ENCODE peak calls at places on chromosome 4, in four cellular contexts. S is tibial artery, F is upper lobe of right lung, D is IMR-90. C is an unnamed sample.

GRCh38 chr4:174503079-174503724 is 19.1 kb downstream of the HPGD start:
- DNase-seq in S (no peak), F (no peak), D (no peak), C (peak; percentile 68)

GRCh38 chr4:187908079-187908501 is 87.5 kb upstream of the ZFP42 start:
- DNase-seq in S (no peak), F (no peak), D (peak; percentile 95), C (peak; percentile 76)

GRCh38 chr4:2816401-2816954 is 23.6 kb downstream of the SH3BP2 start:
- DNase-seq in S (no peak), F (no peak), D (no peak), C (no peak)

GRCh38 chr4:124903995-124904722 is 191.6 kb upstream of the ANKRD50 start:
- DNase-seq in S (no peak), F (no peak), D (peak; percentile 68), C (peak; percentile 29)

GRCh38 chr4:6294705-6295421 is 25.2 kb downstream of the WFS1 start:
- DNase-seq in S (no peak), F (no peak), D (no peak), C (peak; percentile 86)

GRCh38 chr4:145934434-145935047 is 4.1 kb downstream of the ZNF827 start:
- DNase-seq in S (no peak), F (no peak), D (no peak), C (no peak)

GRCh38 chr4:52641853-52642563 is 17.1 kb downstream of the USP46 start:
- DNase-seq in S (no peak), F (no peak), D (peak; percentile 79), C (peak; percentile 22)

GRCh38 chr4:113784497-113785254 is 23.1 kb upstream of the CAMK2D start:
- DNase-seq in S (no peak), F (no peak), D (peak; percentile 99), C (peak; percentile 73)

GRCh38 chr4:95304898-95305297 is 243.9 kb downstream of the UNC5C start:
- DNase-seq in S (no peak), F (no peak), D (peak; percentile 7), C (no peak)

GRCh38 chr4:99651811-99652545 is 5.7 kb downstream of the C4orf54 start:
- DNase-seq in S (no peak), F (peak; percentile 57), D (no peak), C (no peak)

GRCh38 chr4:150789864-150790263 is 207.9 kb downstream of the MAB21L2 start:
- DNase-seq in S (no peak), F (no peak), D (no peak), C (no peak)

GRCh38 chr4:103032575-103032974 is 13.1 kb upstream of the SLC9B1 start:
- DNase-seq in S (no peak), F (no peak), D (peak; percentile 32), C (no peak)

GRCh38 chr4:152289963-152290362 is 245.9 kb downstream of the FBXW7 start:
- DNase-seq in S (no peak), F (no peak), D (no peak), C (no peak)

GRCh38 chr4:23337292-23337691 is 552.6 kb downstream of the PPARGC1A start:
- DNase-seq in S (no peak), F (no peak), D (no peak), C (no peak)

GRCh38 chr4:144955104-144955503 is 142.9 kb downstream of the ANAPC10 start:
- DNase-seq in S (no peak), F (no peak), D (no peak), C (no peak)

GRCh38 chr4:176038789-176039188 is 26.9 kb upstream of the WDR17 start:
- DNase-seq in S (no peak), F (no peak), D (no peak), C (no peak)

GRCh38 chr4:10664408-10664807 is 20.2 kb downstream of the CLNK start:
- DNase-seq in S (no peak), F (no peak), D (peak; percentile 87), C (peak; percentile 78)

GRCh38 chr4:168724960-168725359 is 228.1 kb downstream of the PALLD start:
- DNase-seq in S (no peak), F (no peak), D (peak; percentile 74), C (peak; percentile 67)

GRCh38 chr4:141074098-141074878 is 59.0 kb downstream of the RNF150 start:
- DNase-seq in S (no peak), F (no peak), D (no peak), C (no peak)

GRCh38 chr4:180827193-180827592 is 1416.0 kb upstream of the TENM3 start:
- DNase-seq in S (no peak), F (no peak), D (peak; percentile 39), C (peak; percentile 51)

GRCh38 chr4:15897577-15897976 is 41.0 kb downstream of the FGFBP1 start:
- DNase-seq in S (no peak), F (no peak), D (no peak), C (no peak)

GRCh38 chr4:2829321-2829932 is 14.2 kb upstream of the ADD1 start:
- DNase-seq in S (peak; percentile 63), F (peak; percentile 62), D (no peak), C (peak; percentile 9)

GRCh38 chr4:142567620-142568451 is 278.3 kb downstream of the INPP4B start:
- DNase-seq in S (no peak), F (no peak), D (peak; percentile 47), C (no peak)

GRCh38 chr4:140928880-140929279 is 172.7 kb upstream of the TBC1D9 start:
- DNase-seq in S (peak; percentile 84), F (no peak), D (no peak), C (no peak)

GRCh38 chr4:22179124-22179874 is 230.7 kb upstream of the KCNIP4 start:
- DNase-seq in S (no peak), F (no peak), D (peak; percentile 77), C (peak; percentile 78)

GRCh38 chr4:138861130-138861529 is 154.5 kb upstream of the NOCT start:
- DNase-seq in S (no peak), F (no peak), D (peak; percentile 62), C (no peak)

GRCh38 chr4:138864961-138865720 is 150.4 kb upstream of the NOCT start:
- DNase-seq in S (no peak), F (no peak), D (no peak), C (no peak)

GRCh38 chr4:138866314-138866713 is 149.3 kb upstream of the NOCT start:
- DNase-seq in S (no peak), F (no peak), D (no peak), C (no peak)

GRCh38 chr4:138865765-138866164 is 149.8 kb upstream of the NOCT start:
- DNase-seq in S (no peak), F (no peak), D (no peak), C (no peak)

GRCh38 chr4:138863160-138863559 is 152.4 kb upstream of the NOCT start:
- DNase-seq in S (no peak), F (no peak), D (no peak), C (no peak)
- H3K4me1 ChIP-seq in S (no peaks in the 10 kb centered on the region), F (no peaks in the 10 kb centered on the region), D (peaks cover 3% of the 10 kb centered on the region), C (no peaks in the 10 kb centered on the region)

GRCh38 chr4:8399298-8399697 is 41.2 kb downstream of the ACOX3 start:
- DNase-seq in S (no peak), F (no peak), D (no peak), C (peak; percentile 46)
- H3K4me1 ChIP-seq in S (peaks cover 15% of the 10 kb centered on the region), F (peaks cover 15% of the 10 kb centered on the region), D (peaks cover 3% of the 10 kb centered on the region), C (peaks cover 5% of the 10 kb centered on the region)

GRCh38 chr4:112152496-112152895 is 7.2 kb downstream of the FAM241A start:
- DNase-seq in S (no peak), F (no peak), D (no peak), C (no peak)
- H3K4me1 ChIP-seq in S (no peaks in the 10 kb centered on the region), F (peaks cover 21% of the 10 kb centered on the region), D (no peaks in the 10 kb centered on the region), C (peaks cover 5% of the 10 kb centered on the region)

DNA sequence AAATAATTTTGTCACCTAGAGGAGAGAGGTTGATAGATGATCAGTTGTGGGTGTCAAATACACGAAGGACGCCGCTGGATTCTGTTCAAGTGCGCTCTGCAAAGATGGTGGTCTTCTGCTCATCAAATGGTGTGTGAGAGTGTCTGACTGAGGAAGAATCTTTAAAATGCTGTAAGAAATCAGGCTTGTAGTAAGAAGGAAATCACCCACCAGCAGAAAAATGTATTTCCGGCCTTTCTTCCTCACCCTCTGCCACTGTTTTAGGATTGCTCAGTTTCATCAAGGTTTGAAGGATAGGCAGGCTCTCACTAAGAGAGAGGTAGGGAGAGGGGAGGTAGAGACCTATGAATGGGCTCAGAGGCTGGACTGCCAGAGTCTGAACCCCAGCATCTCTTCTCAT is 28.7 kb downstream of the RHOH start:
- DNase-seq in S (no peak), F (no peak), D (no peak), C (no peak)
- H3K4me1 ChIP-seq in S (no peaks in the 10 kb centered on the region), F (no peaks in the 10 kb centered on the region), D (no peaks in the 10 kb centered on the region), C (no peaks in the 10 kb centered on the region)

GRCh38 chr4:185566425-185566824 is 31.1 kb upstream of the PDLIM3 start:
- DNase-seq in S (no peak), F (no peak), D (no peak), C (no peak)

GRCh38 chr4:185567828-185568442 is 32.6 kb upstream of the PDLIM3 start:
- DNase-seq in S (peak; percentile 84), F (no peak), D (peak; percentile 78), C (no peak)

GRCh38 chr4:185564355-185564754 is 29.0 kb upstream of the PDLIM3 start:
- DNase-seq in S (no peak), F (no peak), D (no peak), C (no peak)

GRCh38 chr4:185565696-185566095 is 30.4 kb upstream of the PDLIM3 start:
- DNase-seq in S (no peak), F (no peak), D (no peak), C (no peak)

DNA sequence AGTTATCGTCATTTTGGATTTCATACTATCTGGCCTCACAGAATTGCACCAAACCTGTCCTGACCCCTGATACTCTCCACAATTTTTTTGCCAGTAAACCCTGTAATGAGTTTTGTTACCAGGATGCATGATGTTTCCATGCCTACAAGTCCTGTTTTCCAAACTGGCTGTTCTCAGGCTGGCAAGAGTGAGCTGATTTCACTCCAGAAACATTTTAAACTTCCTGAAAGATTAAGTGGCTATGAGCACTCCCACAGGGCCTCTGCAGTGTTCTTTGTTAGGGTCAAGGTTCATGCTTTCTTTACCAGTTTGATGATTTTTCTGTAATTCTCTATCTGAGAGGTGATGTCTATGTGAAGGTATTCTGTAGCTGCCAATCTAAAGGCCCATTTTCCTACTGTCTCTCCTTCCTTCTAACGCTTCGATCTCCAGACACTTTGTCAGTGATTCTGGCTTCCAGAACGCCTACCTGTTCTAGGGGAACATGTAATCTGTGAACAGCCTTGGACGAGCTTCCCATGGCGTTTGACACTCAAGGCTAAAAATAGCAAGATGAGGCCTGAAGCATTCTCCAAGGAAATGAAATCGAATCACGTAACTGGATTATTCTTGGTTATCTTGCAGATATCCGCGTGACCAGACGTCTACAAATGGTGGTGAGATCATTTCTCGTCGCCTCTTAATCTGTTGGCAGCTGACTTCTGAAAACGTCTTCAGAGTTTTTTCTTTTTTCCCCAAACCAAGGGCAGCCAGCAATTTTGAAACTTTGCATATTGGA is 31.9 kb upstream of the PDLIM3 start:
- DNase-seq in S (peak; percentile 80), F (no peak), D (peak; percentile 90), C (peak; percentile 69)
- H3K4me1 ChIP-seq in S (peaks cover 26% of the 10 kb centered on the region), F (peaks cover 8% of the 10 kb centered on the region), D (peaks cover 10% of the 10 kb centered on the region), C (peaks cover 14% of the 10 kb centered on the region)